ENCODE peak calls at places on chromosome 7, in six cellular contexts. One of them, this sample, is unnamed.

GRCh38 chr7:25789701-25790240 is 362.2 kb upstream of the NFE2L3 start:
- DNase-seq in left ventricle myocardium inferior: no peak
- DNase-seq in A549: no peak
- DNase-seq in kidney: no peak
- DNase-seq in cardiac muscle cell: no peak
- DNase-seq in ovary: no peak
- DNase-seq in this sample: no peak

GRCh38 chr7:109873296-109873695 is 1217.6 kb upstream of the LRRN3 start:
- DNase-seq in left ventricle myocardium inferior: no peak
- DNase-seq in A549: no peak
- DNase-seq in kidney: no peak
- DNase-seq in cardiac muscle cell: no peak
- DNase-seq in ovary: no peak
- DNase-seq in this sample: no peak

GRCh38 chr7:143318661-143319060 is 2.8 kb downstream of the CLCN1 start:
- DNase-seq in left ventricle myocardium inferior: no peak
- DNase-seq in A549: no peak
- DNase-seq in kidney: no peak
- DNase-seq in cardiac muscle cell: peak; percentile 61
- DNase-seq in ovary: no peak
- DNase-seq in this sample: no peak

GRCh38 chr7:69631131-69631530 is 32.9 kb downstream of the AUTS2 start:
- DNase-seq in left ventricle myocardium inferior: no peak
- DNase-seq in A549: no peak
- DNase-seq in kidney: no peak
- DNase-seq in cardiac muscle cell: no peak
- DNase-seq in ovary: no peak
- DNase-seq in this sample: no peak

GRCh38 chr7:99504281-99504602 is 220 bp upstream of the ZKSCAN5 start:
- DNase-seq in left ventricle myocardium inferior: no peak
- DNase-seq in A549: peak; percentile 99
- DNase-seq in kidney: no peak
- DNase-seq in cardiac muscle cell: no peak
- DNase-seq in ovary: no peak
- DNase-seq in this sample: peak; percentile 100

GRCh38 chr7:48421357-48421756 is 250.1 kb downstream of the ABCA13 start:
- DNase-seq in left ventricle myocardium inferior: no peak
- DNase-seq in A549: no peak
- DNase-seq in kidney: no peak
- DNase-seq in cardiac muscle cell: no peak
- DNase-seq in ovary: no peak
- DNase-seq in this sample: no peak

GRCh38 chr7:130148561-130148960 is 56.6 kb downstream of the TMEM209 start:
- DNase-seq in left ventricle myocardium inferior: no peak
- DNase-seq in A549: no peak
- DNase-seq in kidney: no peak
- DNase-seq in cardiac muscle cell: peak; percentile 14
- DNase-seq in ovary: no peak
- DNase-seq in this sample: no peak

GRCh38 chr7:55370001-55370400 is 4.9 kb downstream of the LANCL2 start:
- DNase-seq in left ventricle myocardium inferior: no peak
- DNase-seq in A549: no peak
- DNase-seq in kidney: no peak
- DNase-seq in cardiac muscle cell: no peak
- DNase-seq in ovary: no peak
- DNase-seq in this sample: no peak

GRCh38 chr7:81256991-81257390 is 338.1 kb upstream of the SEMA3C start:
- DNase-seq in left ventricle myocardium inferior: no peak
- DNase-seq in A549: no peak
- DNase-seq in kidney: no peak
- DNase-seq in cardiac muscle cell: peak; percentile 59
- DNase-seq in ovary: no peak
- DNase-seq in this sample: no peak

GRCh38 chr7:55964802-55965470 is 551 bp downstream of the NIPSNAP2 start:
- DNase-seq in left ventricle myocardium inferior: peak; percentile 91
- DNase-seq in A549: peak; percentile 22
- DNase-seq in kidney: peak; percentile 96
- DNase-seq in cardiac muscle cell: peak; percentile 54
- DNase-seq in ovary: peak; percentile 75
- DNase-seq in this sample: peak; percentile 80

GRCh38 chr7:2175514-2175913 is 57.2 kb downstream of the MAD1L1 start:
- DNase-seq in left ventricle myocardium inferior: no peak
- DNase-seq in A549: no peak
- DNase-seq in kidney: no peak
- DNase-seq in cardiac muscle cell: peak; percentile 98
- DNase-seq in ovary: no peak
- DNase-seq in this sample: no peak

GRCh38 chr7:121266307-121266894 is 62.4 kb upstream of the WNT16 start:
- DNase-seq in left ventricle myocardium inferior: no peak
- DNase-seq in A549: no peak
- DNase-seq in kidney: no peak
- DNase-seq in cardiac muscle cell: no peak
- DNase-seq in ovary: no peak
- DNase-seq in this sample: no peak

GRCh38 chr7:142615508-142615907 is 133.8 kb upstream of the PRSS1 start:
- DNase-seq in left ventricle myocardium inferior: no peak
- DNase-seq in A549: no peak
- DNase-seq in kidney: no peak
- DNase-seq in cardiac muscle cell: no peak
- DNase-seq in ovary: no peak
- DNase-seq in this sample: no peak

GRCh38 chr7:115679976-115680375 is 350.6 kb downstream of the TFEC start:
- DNase-seq in left ventricle myocardium inferior: no peak
- DNase-seq in A549: no peak
- DNase-seq in kidney: no peak
- DNase-seq in cardiac muscle cell: peak; percentile 73
- DNase-seq in ovary: no peak
- DNase-seq in this sample: no peak

GRCh38 chr7:137715546-137715945 is 131.2 kb downstream of the DGKI start:
- DNase-seq in left ventricle myocardium inferior: no peak
- DNase-seq in A549: no peak
- DNase-seq in kidney: no peak
- DNase-seq in cardiac muscle cell: no peak
- DNase-seq in ovary: no peak
- DNase-seq in this sample: no peak

GRCh38 chr7:35694161-35694783 is 663 bp downstream of the HERPUD2 start:
- DNase-seq in left ventricle myocardium inferior: no peak
- DNase-seq in A549: no peak
- DNase-seq in kidney: no peak
- DNase-seq in cardiac muscle cell: no peak
- DNase-seq in ovary: no peak
- DNase-seq in this sample: no peak

GRCh38 chr7:28533267-28533666 is 120.9 kb downstream of the CREB5 start:
- DNase-seq in left ventricle myocardium inferior: no peak
- DNase-seq in A549: no peak
- DNase-seq in kidney: no peak
- DNase-seq in cardiac muscle cell: no peak
- DNase-seq in ovary: no peak
- DNase-seq in this sample: no peak

DNA sequence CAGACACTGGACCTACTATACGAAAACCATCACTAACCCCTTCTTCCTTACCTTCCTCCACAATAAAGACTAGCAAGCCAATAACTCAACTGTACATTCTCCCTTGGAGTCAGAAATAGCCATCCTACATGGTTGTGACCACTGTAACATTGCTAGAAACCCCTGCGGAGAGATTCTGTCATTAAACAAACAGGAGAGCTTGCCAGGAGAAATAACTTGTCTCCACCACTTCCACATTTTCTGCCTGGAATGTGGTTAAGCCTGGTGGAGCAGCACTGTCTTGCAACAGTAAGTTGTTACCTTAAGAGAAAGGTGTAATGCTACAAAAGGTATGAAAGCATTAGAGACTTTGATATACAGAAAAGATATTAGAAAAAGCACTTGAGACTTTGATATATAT is 45.8 kb downstream of the THSD7A start:
- DNase-seq in left ventricle myocardium inferior: no peak
- DNase-seq in A549: peak; percentile 18
- DNase-seq in kidney: no peak
- DNase-seq in cardiac muscle cell: peak; percentile 33
- DNase-seq in ovary: no peak
- DNase-seq in this sample: no peak
- TF ChIP-seq CTCF in left ventricle myocardium inferior: no peak
- TF ChIP-seq CTCF in A549: no peak
- TF ChIP-seq CTCF in kidney: no peak
- TF ChIP-seq CTCF in cardiac muscle cell: no peak
- TF ChIP-seq CTCF in ovary: no peak
- TF ChIP-seq CTCF in this sample: no peak

GRCh38 chr7:85111761-85112160 is 75.1 kb downstream of the SEMA3D start:
- DNase-seq in left ventricle myocardium inferior: no peak
- DNase-seq in A549: no peak
- DNase-seq in kidney: no peak
- DNase-seq in cardiac muscle cell: peak; percentile 71
- DNase-seq in ovary: no peak
- DNase-seq in this sample: no peak

GRCh38 chr7:85119934-85120333 is 66.9 kb downstream of the SEMA3D start:
- DNase-seq in left ventricle myocardium inferior: no peak
- DNase-seq in A549: no peak
- DNase-seq in kidney: no peak
- DNase-seq in cardiac muscle cell: no peak
- DNase-seq in ovary: no peak
- DNase-seq in this sample: no peak

GRCh38 chr7:85115006-85115405 is 71.8 kb downstream of the SEMA3D start:
- DNase-seq in left ventricle myocardium inferior: no peak
- DNase-seq in A549: no peak
- DNase-seq in kidney: no peak
- DNase-seq in cardiac muscle cell: no peak
- DNase-seq in ovary: no peak
- DNase-seq in this sample: no peak

GRCh38 chr7:85114342-85114741 is 72.5 kb downstream of the SEMA3D start:
- DNase-seq in left ventricle myocardium inferior: no peak
- DNase-seq in A549: no peak
- DNase-seq in kidney: no peak
- DNase-seq in cardiac muscle cell: no peak
- DNase-seq in ovary: no peak
- DNase-seq in this sample: no peak

DNA sequence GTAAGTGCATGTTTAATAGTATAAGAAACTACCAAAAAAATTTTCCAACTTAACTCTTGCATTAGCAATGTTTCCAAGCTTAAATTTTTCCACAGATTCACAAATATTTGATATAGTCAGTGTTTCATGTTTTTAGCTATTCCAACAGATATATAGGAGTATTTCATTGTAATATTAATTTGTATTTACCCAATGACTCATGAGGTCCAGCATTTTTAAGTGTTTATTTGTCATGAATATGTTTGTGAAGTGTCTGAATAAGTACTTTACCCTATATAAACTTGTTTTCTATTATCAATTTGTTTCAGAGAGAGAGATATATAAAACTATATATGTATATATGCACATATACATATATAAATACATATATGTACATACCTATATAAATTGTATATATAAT is 71.0 kb downstream of the SEMA3D start:
- DNase-seq in left ventricle myocardium inferior: no peak
- DNase-seq in A549: no peak
- DNase-seq in kidney: no peak
- DNase-seq in cardiac muscle cell: no peak
- DNase-seq in ovary: no peak
- DNase-seq in this sample: no peak
- H3K27ac ChIP-seq in left ventricle myocardium inferior: no peak overlapping the region
- H3K27ac ChIP-seq in A549: no peak overlapping the region
- H3K27ac ChIP-seq in kidney: no peak overlapping the region
- H3K27ac ChIP-seq in cardiac muscle cell: no peak overlapping the region
- H3K27ac ChIP-seq in ovary: no peak overlapping the region
- H3K27ac ChIP-seq in this sample: no peak overlapping the region

GRCh38 chr7:128351296-128352123 is 7.8 kb upstream of the RBM28 start:
- DNase-seq in left ventricle myocardium inferior: peak; percentile 21
- DNase-seq in A549: no peak
- DNase-seq in kidney: no peak
- DNase-seq in cardiac muscle cell: peak; percentile 19
- DNase-seq in ovary: no peak
- DNase-seq in this sample: no peak
- H3K4me3 ChIP-seq in left ventricle myocardium inferior: peak overlapping the region; percentile 58
- H3K4me3 ChIP-seq in A549: no peak overlapping the region
- H3K4me3 ChIP-seq in kidney: no peak overlapping the region
- H3K4me3 ChIP-seq in cardiac muscle cell: no peak overlapping the region
- H3K4me3 ChIP-seq in ovary: no peak overlapping the region
- H3K4me3 ChIP-seq in this sample: peak overlapping the region; percentile 67

GRCh38 chr7:149787428-149788299 is 14.3 kb upstream of the ZNF467 start:
- DNase-seq in left ventricle myocardium inferior: no peak
- DNase-seq in A549: peak; percentile 64
- DNase-seq in kidney: no peak
- DNase-seq in cardiac muscle cell: peak; percentile 17
- DNase-seq in ovary: no peak
- DNase-seq in this sample: no peak

GRCh38 chr7:149790146-149790548 is 16.8 kb upstream of the ZNF467 start:
- DNase-seq in left ventricle myocardium inferior: peak; percentile 62
- DNase-seq in A549: no peak
- DNase-seq in kidney: no peak
- DNase-seq in cardiac muscle cell: peak; percentile 32
- DNase-seq in ovary: no peak
- DNase-seq in this sample: no peak

GRCh38 chr7:149789101-149789500 is 15.7 kb upstream of the ZNF467 start:
- DNase-seq in left ventricle myocardium inferior: no peak
- DNase-seq in A549: no peak
- DNase-seq in kidney: no peak
- DNase-seq in cardiac muscle cell: no peak
- DNase-seq in ovary: no peak
- DNase-seq in this sample: no peak

GRCh38 chr7:149785983-149786382 is 12.6 kb upstream of the ZNF467 start:
- DNase-seq in left ventricle myocardium inferior: no peak
- DNase-seq in A549: no peak
- DNase-seq in kidney: peak; percentile 63
- DNase-seq in cardiac muscle cell: no peak
- DNase-seq in ovary: no peak
- DNase-seq in this sample: no peak

GRCh38 chr7:149788300-149788851 is 15.0 kb upstream of the ZNF467 start:
- DNase-seq in left ventricle myocardium inferior: no peak
- DNase-seq in A549: no peak
- DNase-seq in kidney: no peak
- DNase-seq in cardiac muscle cell: no peak
- DNase-seq in ovary: no peak
- DNase-seq in this sample: no peak
- TF ChIP-seq CTCF in left ventricle myocardium inferior: no peak
- TF ChIP-seq CTCF in A549: no peak
- TF ChIP-seq CTCF in kidney: no peak
- TF ChIP-seq CTCF in cardiac muscle cell: no peak
- TF ChIP-seq CTCF in ovary: no peak
- TF ChIP-seq CTCF in this sample: no peak